ENCODE peak calls at places on chromosomes 7 and 10, in seven cellular contexts. One of them, this sample, is unnamed.

GRCh38 chr10:48456808-48457761 is 147.8 kb downstream of the ARHGAP22 start:
- DNase-seq in stomach: peak
- DNase-seq in sigmoid colon: peak
- DNase-seq in Panc1: no peak
- DNase-seq in prostate gland: no peak
- DNase-seq in H1: no peak
- DNase-seq in spleen: peak
- DNase-seq in this sample: no peak

GRCh38 chr10:55330485-55330884 is 529.5 kb upstream of the PCDH15 start:
- DNase-seq in H1: no peak
- DNase-seq in prostate gland: no peak
- DNase-seq in Panc1: no peak
- DNase-seq in stomach: no peak
- DNase-seq in spleen: no peak
- DNase-seq in sigmoid colon: no peak
- DNase-seq in this sample: no peak

GRCh38 chr10:4663162-4663992 is 162.6 kb upstream of the AKR1E2 start:
- DNase-seq in H1: no peak
- DNase-seq in sigmoid colon: peak
- DNase-seq in prostate gland: peak
- DNase-seq in spleen: no peak
- DNase-seq in stomach: peak
- DNase-seq in Panc1: peak
- DNase-seq in this sample: peak

GRCh38 chr10:102546606-102547310 is 43.0 kb downstream of the SUFU start:
- DNase-seq in spleen: no peak
- DNase-seq in stomach: no peak
- DNase-seq in Panc1: no peak
- DNase-seq in prostate gland: no peak
- DNase-seq in sigmoid colon: no peak
- DNase-seq in H1: no peak
- DNase-seq in this sample: no peak

GRCh38 chr10:5775705-5776104 is 37.5 kb downstream of the GDI2 start:
- DNase-seq in stomach: peak
- DNase-seq in prostate gland: no peak
- DNase-seq in spleen: peak
- DNase-seq in H1: no peak
- DNase-seq in sigmoid colon: no peak
- DNase-seq in Panc1: no peak
- DNase-seq in this sample: no peak

GRCh38 chr7:73768661-73769480 is 1.2 kb downstream of the CLDN3 start:
- DNase-seq in H1: no peak
- DNase-seq in Panc1: no peak
- DNase-seq in spleen: no peak
- DNase-seq in prostate gland: no peak
- DNase-seq in sigmoid colon: no peak
- DNase-seq in stomach: no peak
- DNase-seq in this sample: peak

GRCh38 chr7:133845005-133845404 is 282.1 kb upstream of the LRGUK start:
- DNase-seq in H1: no peak
- DNase-seq in stomach: no peak
- DNase-seq in sigmoid colon: no peak
- DNase-seq in Panc1: no peak
- DNase-seq in spleen: no peak
- DNase-seq in prostate gland: no peak
- DNase-seq in this sample: no peak

GRCh38 chr10:50152792-50153272 is 85.1 kb downstream of the WASHC2A start:
- DNase-seq in Panc1: no peak
- DNase-seq in H1: peak
- DNase-seq in prostate gland: peak
- DNase-seq in stomach: peak
- DNase-seq in spleen: no peak
- DNase-seq in sigmoid colon: no peak
- DNase-seq in this sample: peak

GRCh38 chr10:124565565-124566221 is 104.1 kb downstream of the LHPP start:
- DNase-seq in stomach: peak
- DNase-seq in sigmoid colon: no peak
- DNase-seq in prostate gland: no peak
- DNase-seq in spleen: peak
- DNase-seq in Panc1: no peak
- DNase-seq in H1: peak
- DNase-seq in this sample: peak

GRCh38 chr10:115662424-115662823 is 569.3 kb downstream of the ATRNL1 start:
- DNase-seq in Panc1: no peak
- DNase-seq in sigmoid colon: no peak
- DNase-seq in prostate gland: no peak
- DNase-seq in spleen: no peak
- DNase-seq in stomach: no peak
- DNase-seq in H1: no peak
- DNase-seq in this sample: no peak

GRCh38 chr7:15914611-15915010 is 228.1 kb upstream of the MEOX2 start:
- DNase-seq in sigmoid colon: no peak
- DNase-seq in stomach: no peak
- DNase-seq in Panc1: no peak
- DNase-seq in prostate gland: no peak
- DNase-seq in spleen: no peak
- DNase-seq in H1: no peak
- DNase-seq in this sample: no peak

GRCh38 chr7:100582650-100583049 is 3.3 kb downstream of the LRCH4 start:
- DNase-seq in H1: no peak
- DNase-seq in prostate gland: no peak
- DNase-seq in sigmoid colon: no peak
- DNase-seq in spleen: peak
- DNase-seq in Panc1: no peak
- DNase-seq in stomach: no peak
- DNase-seq in this sample: no peak

GRCh38 chr7:100582041-100582579 is 3.8 kb downstream of the LRCH4 start:
- DNase-seq in H1: no peak
- DNase-seq in prostate gland: peak
- DNase-seq in sigmoid colon: no peak
- DNase-seq in spleen: peak
- DNase-seq in Panc1: no peak
- DNase-seq in stomach: peak
- DNase-seq in this sample: no peak

GRCh38 chr7:100578246-100579183 is 4.8 kb upstream of the SAP25 start:
- DNase-seq in stomach: no peak
- DNase-seq in Panc1: no peak
- DNase-seq in sigmoid colon: peak
- DNase-seq in spleen: no peak
- DNase-seq in H1: no peak
- DNase-seq in prostate gland: no peak
- DNase-seq in this sample: no peak

GRCh38 chr7:100583132-100584045 is 2.5 kb downstream of the LRCH4 start:
- DNase-seq in spleen: peak
- DNase-seq in sigmoid colon: peak
- DNase-seq in H1: no peak
- DNase-seq in stomach: peak
- DNase-seq in prostate gland: peak
- DNase-seq in Panc1: no peak
- DNase-seq in this sample: peak

GRCh38 chr7:100580466-100581283 is 5.3 kb downstream of the LRCH4 start:
- DNase-seq in spleen: no peak
- DNase-seq in prostate gland: no peak
- DNase-seq in sigmoid colon: no peak
- DNase-seq in stomach: no peak
- DNase-seq in Panc1: no peak
- DNase-seq in H1: no peak
- DNase-seq in this sample: no peak
- TF ChIP-seq CTCF in spleen: no peak
- TF ChIP-seq CTCF in prostate gland: no peak
- TF ChIP-seq CTCF in sigmoid colon: no peak
- TF ChIP-seq CTCF in stomach: no peak
- TF ChIP-seq CTCF in Panc1: no peak
- TF ChIP-seq CTCF in H1: no peak
- TF ChIP-seq CTCF in this sample: no peak

GRCh38 chr10:29784175-29784773 is 149.5 kb upstream of the SVIL start:
- DNase-seq in H1: peak
- DNase-seq in spleen: no peak
- DNase-seq in sigmoid colon: peak
- DNase-seq in stomach: peak
- DNase-seq in prostate gland: peak
- DNase-seq in Panc1: peak
- DNase-seq in this sample: peak
- TF ChIP-seq POLR2AphosphoS5 in H1: no peak
- TF ChIP-seq POLR2AphosphoS5 in spleen: no peak
- TF ChIP-seq POLR2AphosphoS5 in sigmoid colon: peak
- TF ChIP-seq POLR2AphosphoS5 in stomach: peak
- TF ChIP-seq POLR2AphosphoS5 in prostate gland: peak
- TF ChIP-seq POLR2AphosphoS5 in Panc1: peak
- TF ChIP-seq POLR2AphosphoS5 in this sample: no peak

GRCh38 chr10:17092216-17092944 is 37.2 kb downstream of the CUBN start:
- DNase-seq in H1: no peak
- DNase-seq in stomach: no peak
- DNase-seq in prostate gland: no peak
- DNase-seq in sigmoid colon: no peak
- DNase-seq in Panc1: no peak
- DNase-seq in spleen: no peak
- DNase-seq in this sample: peak
- H3K27ac ChIP-seq in H1: no peak
- H3K27ac ChIP-seq in stomach: no peak
- H3K27ac ChIP-seq in prostate gland: no peak
- H3K27ac ChIP-seq in sigmoid colon: no peak
- H3K27ac ChIP-seq in Panc1: peak
- H3K27ac ChIP-seq in spleen: no peak
- H3K27ac ChIP-seq in this sample: no peak

DNA sequence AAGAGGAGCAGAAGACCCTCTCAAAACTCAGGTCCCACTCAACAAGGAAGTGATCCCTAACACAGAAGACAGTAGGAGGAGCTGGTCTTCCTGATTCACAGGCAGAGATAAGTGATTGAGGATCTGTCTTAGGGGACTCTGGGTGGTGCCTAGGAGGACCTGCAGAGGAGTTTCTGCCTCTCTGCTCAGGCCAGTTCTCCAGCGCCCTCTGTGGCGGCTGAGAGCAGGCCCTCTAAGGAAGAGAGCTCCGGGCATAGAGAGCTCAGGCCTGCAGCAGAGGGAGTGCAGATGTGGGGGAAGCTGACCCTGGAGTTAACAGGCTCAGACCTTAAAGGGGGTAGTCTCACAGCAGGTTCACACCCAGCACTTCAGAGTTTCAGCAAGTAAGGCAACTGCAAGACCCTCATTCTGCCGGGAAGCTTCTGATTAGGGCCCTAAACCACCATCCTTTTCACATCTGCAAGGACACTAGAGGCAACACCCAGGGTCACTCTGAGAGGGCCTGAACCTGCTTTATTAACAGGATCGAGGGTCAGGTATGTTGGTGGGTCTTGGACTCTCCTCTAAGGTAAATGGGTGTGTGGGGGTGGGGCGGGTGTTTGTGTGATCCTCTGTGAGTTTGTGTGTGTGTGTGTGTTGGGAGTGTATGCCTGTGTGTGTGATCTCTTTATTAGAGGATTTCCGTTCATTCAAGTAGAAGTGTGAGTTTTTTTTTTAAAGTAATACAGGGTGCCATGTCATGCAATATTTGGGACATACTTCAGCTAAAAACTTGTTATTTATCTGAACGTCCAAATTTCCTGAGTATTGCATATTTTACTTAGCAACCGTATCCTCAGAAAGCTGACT is 57.6 kb upstream of the TARP start:
- DNase-seq in sigmoid colon: no peak
- DNase-seq in prostate gland: no peak
- DNase-seq in Panc1: no peak
- DNase-seq in stomach: no peak
- DNase-seq in H1: no peak
- DNase-seq in spleen: peak
- DNase-seq in this sample: peak
- TF ChIP-seq CTCF in sigmoid colon: no peak
- TF ChIP-seq CTCF in prostate gland: no peak
- TF ChIP-seq CTCF in Panc1: peak
- TF ChIP-seq CTCF in stomach: no peak
- TF ChIP-seq CTCF in H1: peak
- TF ChIP-seq CTCF in spleen: no peak
- TF ChIP-seq CTCF in this sample: peak

DNA sequence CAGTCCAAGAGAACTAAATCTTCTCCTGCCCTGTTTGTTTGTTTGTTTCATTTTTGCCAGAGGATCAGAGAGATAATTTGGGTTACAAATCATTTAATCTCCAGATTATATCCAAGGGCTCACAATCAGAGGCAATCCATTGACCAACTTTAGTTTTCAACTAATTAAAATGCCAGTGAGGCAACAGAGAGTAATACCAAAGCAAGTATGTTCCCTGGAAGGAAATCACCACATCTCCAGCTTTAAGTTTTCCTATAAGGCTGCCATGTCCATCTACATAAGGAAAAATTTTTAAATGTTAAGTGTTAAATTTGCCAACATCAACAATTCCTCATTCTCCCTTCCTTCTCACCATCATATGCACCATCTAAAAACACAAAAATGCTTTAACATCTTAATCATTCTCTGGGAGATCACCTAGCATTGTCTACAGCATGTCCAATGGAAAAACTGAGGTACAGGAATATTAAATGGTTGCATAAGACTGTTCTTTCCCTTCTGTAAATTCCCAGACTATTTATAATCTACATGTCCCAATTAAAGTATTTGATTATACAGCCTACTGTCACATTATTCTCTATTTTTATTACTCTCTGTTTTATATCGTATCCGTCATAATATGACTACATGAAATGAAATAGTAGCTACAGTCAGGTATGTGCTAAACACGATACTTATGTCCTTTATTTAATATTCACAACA is 14.1 kb downstream of the USP54 start:
- DNase-seq in sigmoid colon: no peak
- DNase-seq in spleen: no peak
- DNase-seq in Panc1: no peak
- DNase-seq in stomach: no peak
- DNase-seq in prostate gland: no peak
- DNase-seq in H1: no peak
- DNase-seq in this sample: no peak
- TF ChIP-seq POLR2AphosphoS5 in sigmoid colon: peak
- TF ChIP-seq POLR2AphosphoS5 in spleen: no peak
- TF ChIP-seq POLR2AphosphoS5 in Panc1: no peak
- TF ChIP-seq POLR2AphosphoS5 in stomach: no peak
- TF ChIP-seq POLR2AphosphoS5 in prostate gland: no peak
- TF ChIP-seq POLR2AphosphoS5 in H1: no peak
- TF ChIP-seq POLR2AphosphoS5 in this sample: no peak

DNA sequence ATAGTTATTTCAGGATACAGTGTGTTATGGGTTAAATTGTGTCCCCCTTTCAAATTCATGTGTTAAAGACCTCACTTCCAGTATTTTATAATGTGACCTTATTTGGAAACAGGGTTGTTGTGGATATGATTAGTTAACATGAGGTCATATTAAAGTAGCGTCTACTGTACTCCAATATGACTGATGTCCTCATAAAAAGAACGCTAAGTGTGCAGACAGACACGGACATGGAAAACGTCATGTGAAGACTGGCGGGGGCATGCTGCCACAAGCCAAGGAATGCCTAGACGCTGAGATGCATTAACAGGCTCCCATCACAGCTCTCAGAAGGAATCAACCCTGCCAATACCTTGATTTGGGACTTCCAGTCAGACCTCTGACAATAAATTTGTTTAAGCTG is 1.5 kb upstream of the WDR37 start:
- DNase-seq in stomach: no peak
- DNase-seq in Panc1: no peak
- DNase-seq in H1: no peak
- DNase-seq in sigmoid colon: no peak
- DNase-seq in prostate gland: no peak
- DNase-seq in spleen: no peak
- DNase-seq in this sample: no peak
- H3K27ac ChIP-seq in stomach: no peak
- H3K27ac ChIP-seq in Panc1: peak
- H3K27ac ChIP-seq in H1: no peak
- H3K27ac ChIP-seq in sigmoid colon: peak
- H3K27ac ChIP-seq in prostate gland: no peak
- H3K27ac ChIP-seq in spleen: peak
- H3K27ac ChIP-seq in this sample: no peak

GRCh38 chr10:15744217-15744865 is 24.6 kb upstream of the ITGA8 start:
- DNase-seq in spleen: no peak
- DNase-seq in prostate gland: no peak
- DNase-seq in sigmoid colon: no peak
- DNase-seq in Panc1: peak
- DNase-seq in H1: no peak
- DNase-seq in stomach: peak
- DNase-seq in this sample: peak
- TF ChIP-seq CTCF in spleen: no peak
- TF ChIP-seq CTCF in prostate gland: peak
- TF ChIP-seq CTCF in sigmoid colon: no peak
- TF ChIP-seq CTCF in Panc1: peak
- TF ChIP-seq CTCF in H1: peak
- TF ChIP-seq CTCF in stomach: peak
- TF ChIP-seq CTCF in this sample: peak